ENCODE peak calls at places on chromosomes 12 and 14, in five cellular contexts. One of them, this sample, is unnamed.

GRCh38 chr12:109701064-109701463 is 12.6 kb upstream of the FAM222A start:
- DNase-seq in fibroblast of lung: no peak
- DNase-seq in hypothalamus: no peak
- DNase-seq in NCI-H1436: peak
- DNase-seq in stimulated activated CD4-positive, alpha-beta T cell treated with anti-CD3 and anti-CD28 coated beads, Interleukin-4, amount 100 ng/mL, for 4 hours: no peak
- DNase-seq in this sample: no peak

GRCh38 chr12:55729592-55730446 is 1.0 kb upstream of the CD63 start:
- DNase-seq in fibroblast of lung: peak
- DNase-seq in hypothalamus: peak
- DNase-seq in NCI-H1436: peak
- DNase-seq in stimulated activated CD4-positive, alpha-beta T cell treated with anti-CD3 and anti-CD28 coated beads, Interleukin-4, amount 100 ng/mL, for 4 hours: peak
- DNase-seq in this sample: peak

GRCh38 chr12:121803861-121804416 is at the start of gene SETD1B:
- DNase-seq in fibroblast of lung: peak
- DNase-seq in hypothalamus: no peak
- DNase-seq in NCI-H1436: no peak
- DNase-seq in stimulated activated CD4-positive, alpha-beta T cell treated with anti-CD3 and anti-CD28 coated beads, Interleukin-4, amount 100 ng/mL, for 4 hours: peak
- DNase-seq in this sample: no peak

GRCh38 chr12:57511161-57511560 is 9.2 kb downstream of the DDIT3 start:
- DNase-seq in fibroblast of lung: no peak
- DNase-seq in hypothalamus: no peak
- DNase-seq in NCI-H1436: no peak
- DNase-seq in stimulated activated CD4-positive, alpha-beta T cell treated with anti-CD3 and anti-CD28 coated beads, Interleukin-4, amount 100 ng/mL, for 4 hours: no peak
- DNase-seq in this sample: no peak

GRCh38 chr14:21233457-21234076 is 35.7 kb downstream of the HNRNPC start:
- DNase-seq in fibroblast of lung: no peak
- DNase-seq in hypothalamus: no peak
- DNase-seq in NCI-H1436: peak
- DNase-seq in stimulated activated CD4-positive, alpha-beta T cell treated with anti-CD3 and anti-CD28 coated beads, Interleukin-4, amount 100 ng/mL, for 4 hours: no peak
- DNase-seq in this sample: no peak

GRCh38 chr12:49535921-49536525 is 2.8 kb upstream of the KCNH3 start:
- DNase-seq in fibroblast of lung: no peak
- DNase-seq in hypothalamus: no peak
- DNase-seq in NCI-H1436: no peak
- DNase-seq in stimulated activated CD4-positive, alpha-beta T cell treated with anti-CD3 and anti-CD28 coated beads, Interleukin-4, amount 100 ng/mL, for 4 hours: no peak
- DNase-seq in this sample: no peak

GRCh38 chr12:6377667-6377994 is 2.3 kb upstream of the SCNN1A start:
- DNase-seq in fibroblast of lung: no peak
- DNase-seq in hypothalamus: no peak
- DNase-seq in NCI-H1436: no peak
- DNase-seq in stimulated activated CD4-positive, alpha-beta T cell treated with anti-CD3 and anti-CD28 coated beads, Interleukin-4, amount 100 ng/mL, for 4 hours: no peak
- DNase-seq in this sample: no peak

GRCh38 chr14:103090481-103091020 is 4.0 kb upstream of the EXOC3L4 start:
- DNase-seq in fibroblast of lung: no peak
- DNase-seq in hypothalamus: no peak
- DNase-seq in NCI-H1436: no peak
- DNase-seq in stimulated activated CD4-positive, alpha-beta T cell treated with anti-CD3 and anti-CD28 coated beads, Interleukin-4, amount 100 ng/mL, for 4 hours: no peak
- DNase-seq in this sample: no peak

GRCh38 chr12:106301241-106301610 is 1.3 kb upstream of the TCP11L2 start:
- DNase-seq in fibroblast of lung: peak
- DNase-seq in hypothalamus: no peak
- DNase-seq in NCI-H1436: no peak
- DNase-seq in stimulated activated CD4-positive, alpha-beta T cell treated with anti-CD3 and anti-CD28 coated beads, Interleukin-4, amount 100 ng/mL, for 4 hours: no peak
- DNase-seq in this sample: no peak

GRCh38 chr14:43406936-43407335 is 1100.1 kb downstream of the FSCB start:
- DNase-seq in fibroblast of lung: no peak
- DNase-seq in hypothalamus: no peak
- DNase-seq in NCI-H1436: no peak
- DNase-seq in stimulated activated CD4-positive, alpha-beta T cell treated with anti-CD3 and anti-CD28 coated beads, Interleukin-4, amount 100 ng/mL, for 4 hours: no peak
- DNase-seq in this sample: no peak

GRCh38 chr12:106309671-106310313 is 7.3 kb downstream of the TCP11L2 start:
- DNase-seq in fibroblast of lung: peak
- DNase-seq in hypothalamus: no peak
- DNase-seq in NCI-H1436: no peak
- DNase-seq in stimulated activated CD4-positive, alpha-beta T cell treated with anti-CD3 and anti-CD28 coated beads, Interleukin-4, amount 100 ng/mL, for 4 hours: no peak
- DNase-seq in this sample: no peak

GRCh38 chr12:119245904-119246494 is 67.3 kb downstream of the HSPB8 start:
- DNase-seq in fibroblast of lung: no peak
- DNase-seq in hypothalamus: no peak
- DNase-seq in NCI-H1436: no peak
- DNase-seq in stimulated activated CD4-positive, alpha-beta T cell treated with anti-CD3 and anti-CD28 coated beads, Interleukin-4, amount 100 ng/mL, for 4 hours: no peak
- DNase-seq in this sample: no peak

GRCh38 chr12:57027011-57027804 is 10.9 kb upstream of the TAC3 start:
- DNase-seq in fibroblast of lung: no peak
- DNase-seq in hypothalamus: no peak
- DNase-seq in NCI-H1436: no peak
- DNase-seq in stimulated activated CD4-positive, alpha-beta T cell treated with anti-CD3 and anti-CD28 coated beads, Interleukin-4, amount 100 ng/mL, for 4 hours: no peak
- DNase-seq in this sample: no peak

GRCh38 chr12:2856901-2857495 is at the start of gene TEX52:
- DNase-seq in fibroblast of lung: no peak
- DNase-seq in hypothalamus: no peak
- DNase-seq in NCI-H1436: peak
- DNase-seq in stimulated activated CD4-positive, alpha-beta T cell treated with anti-CD3 and anti-CD28 coated beads, Interleukin-4, amount 100 ng/mL, for 4 hours: no peak
- DNase-seq in this sample: no peak

GRCh38 chr12:120413901-120414695 is 23.8 kb upstream of the COX6A1 start:
- DNase-seq in fibroblast of lung: no peak
- DNase-seq in hypothalamus: no peak
- DNase-seq in NCI-H1436: no peak
- DNase-seq in stimulated activated CD4-positive, alpha-beta T cell treated with anti-CD3 and anti-CD28 coated beads, Interleukin-4, amount 100 ng/mL, for 4 hours: no peak
- DNase-seq in this sample: no peak

GRCh38 chr12:107635139-107635538 is 50.5 kb upstream of the PWP1 start:
- DNase-seq in fibroblast of lung: peak
- DNase-seq in hypothalamus: no peak
- DNase-seq in NCI-H1436: no peak
- DNase-seq in stimulated activated CD4-positive, alpha-beta T cell treated with anti-CD3 and anti-CD28 coated beads, Interleukin-4, amount 100 ng/mL, for 4 hours: no peak
- DNase-seq in this sample: no peak

GRCh38 chr12:129903092-129903945 is 506 bp downstream of the TMEM132D start:
- DNase-seq in fibroblast of lung: peak
- DNase-seq in hypothalamus: no peak
- DNase-seq in NCI-H1436: no peak
- DNase-seq in stimulated activated CD4-positive, alpha-beta T cell treated with anti-CD3 and anti-CD28 coated beads, Interleukin-4, amount 100 ng/mL, for 4 hours: no peak
- DNase-seq in this sample: no peak

GRCh38 chr14:95211721-95212504 is 54.6 kb upstream of the DICER1 start:
- DNase-seq in fibroblast of lung: no peak
- DNase-seq in hypothalamus: no peak
- DNase-seq in NCI-H1436: no peak
- DNase-seq in stimulated activated CD4-positive, alpha-beta T cell treated with anti-CD3 and anti-CD28 coated beads, Interleukin-4, amount 100 ng/mL, for 4 hours: no peak
- DNase-seq in this sample: no peak

GRCh38 chr12:132686831-132687210 is 321 bp downstream of the POLE start:
- DNase-seq in fibroblast of lung: peak
- DNase-seq in hypothalamus: no peak
- DNase-seq in NCI-H1436: no peak
- DNase-seq in stimulated activated CD4-positive, alpha-beta T cell treated with anti-CD3 and anti-CD28 coated beads, Interleukin-4, amount 100 ng/mL, for 4 hours: peak
- DNase-seq in this sample: no peak

GRCh38 chr14:93708311-93708734 is 80.0 kb downstream of the PRIMA1 start:
- DNase-seq in fibroblast of lung: no peak
- DNase-seq in hypothalamus: no peak
- DNase-seq in NCI-H1436: no peak
- DNase-seq in stimulated activated CD4-positive, alpha-beta T cell treated with anti-CD3 and anti-CD28 coated beads, Interleukin-4, amount 100 ng/mL, for 4 hours: no peak
- DNase-seq in this sample: no peak

GRCh38 chr12:5276327-5276880 is 155.5 kb upstream of the NTF3 start:
- DNase-seq in fibroblast of lung: no peak
- DNase-seq in hypothalamus: no peak
- DNase-seq in NCI-H1436: no peak
- DNase-seq in stimulated activated CD4-positive, alpha-beta T cell treated with anti-CD3 and anti-CD28 coated beads, Interleukin-4, amount 100 ng/mL, for 4 hours: no peak
- DNase-seq in this sample: no peak

GRCh38 chr14:64438181-64438839 is 27.0 kb upstream of the AKAP5 start:
- DNase-seq in fibroblast of lung: peak
- DNase-seq in hypothalamus: no peak
- DNase-seq in NCI-H1436: no peak
- DNase-seq in stimulated activated CD4-positive, alpha-beta T cell treated with anti-CD3 and anti-CD28 coated beads, Interleukin-4, amount 100 ng/mL, for 4 hours: no peak
- DNase-seq in this sample: no peak

GRCh38 chr12:90126125-90126524 is 417.5 kb upstream of the ATP2B1 start:
- DNase-seq in fibroblast of lung: no peak
- DNase-seq in hypothalamus: no peak
- DNase-seq in NCI-H1436: no peak
- DNase-seq in stimulated activated CD4-positive, alpha-beta T cell treated with anti-CD3 and anti-CD28 coated beads, Interleukin-4, amount 100 ng/mL, for 4 hours: no peak
- DNase-seq in this sample: no peak

This sample was measured in activated T-helper 9 cell treated with anti-CD3 and anti-CD28 coated beads, Interleukin-2, amount 50 U/mL, for 16 hours.